ENCODE peak calls at places on chromosomes 7 and 10, in ten cellular contexts. W is MM.1S, N is neuronal stem cell, Z is psoas muscle, T is SJSA1, R is tibial nerve, S is Caco-2, Y is pancreas, L is body of pancreas, D is A549. I is an unnamed sample.

GRCh38 chr10:45495438-45496152 is 121.6 kb downstream of the ALOX5 start:
- DNase-seq in W (no peak), N (no peak), Z (no peak), T (no peak), R (no peak), S (no peak), Y (no peak), L (no peak), D (peak; percentile 33), I (no peak)

GRCh38 chr10:89421018-89421476 is 6.7 kb downstream of the IFIT5 start:
- DNase-seq in W (no peak), N (no peak), Z (no peak), T (no peak), R (no peak), S (no peak), Y (no peak), L (no peak), D (no peak), I (no peak)

GRCh38 chr10:24531439-24531838 is 192.2 kb downstream of the ARHGAP21 start:
- DNase-seq in W (no peak), N (no peak), Z (no peak), T (no peak), R (no peak), S (no peak), Y (no peak), L (no peak), D (no peak), I (no peak)

GRCh38 chr10:48940958-48941357 is 1.3 kb upstream of the LRRC18 start:
- DNase-seq in W (no peak), N (no peak), Z (no peak), T (peak; percentile 6), R (no peak), S (no peak), Y (no peak), L (no peak), D (no peak), I (peak; percentile 60)

GRCh38 chr10:46525177-46525823 is 31.2 kb downstream of the GPRIN2 start:
- DNase-seq in W (no peak), N (no peak), Z (peak; percentile 2), T (peak; percentile 97), R (peak; percentile 4), S (no peak), Y (no peak), L (peak; percentile 10), D (peak; percentile 96), I (peak; percentile 44)

GRCh38 chr7:121328508-121329459 is at the start of gene WNT16:
- DNase-seq in W (no peak), N (peak; percentile 31), Z (no peak), T (no peak), R (no peak), S (no peak), Y (no peak), L (no peak), D (no peak), I (peak; percentile 89)

GRCh38 chr7:108080094-108080656 is 50.0 kb downstream of the LAMB4 start:
- DNase-seq in W (no peak), N (no peak), Z (no peak), T (no peak), R (no peak), S (no peak), Y (no peak), L (no peak), D (no peak), I (no peak)

GRCh38 chr10:78059916-78060315 is 26.3 kb downstream of the RPS24 start:
- DNase-seq in W (no peak), N (no peak), Z (no peak), T (no peak), R (no peak), S (no peak), Y (no peak), L (no peak), D (no peak), I (no peak)

GRCh38 chr7:16668049-16668858 is 22.3 kb downstream of the BZW2 start:
- DNase-seq in W (no peak), N (no peak), Z (peak; percentile 70), T (peak; percentile 74), R (peak; percentile 33), S (peak; percentile 87), Y (no peak), L (peak; percentile 22), D (peak; percentile 96), I (no peak)

GRCh38 chr10:12091420-12091819 is 22.7 kb downstream of the DHTKD1 start:
- DNase-seq in W (no peak), N (no peak), Z (no peak), T (no peak), R (no peak), S (no peak), Y (no peak), L (no peak), D (no peak), I (no peak)

GRCh38 chr7:150502519-150502918 is 12.2 kb upstream of the GIMAP7 start:
- DNase-seq in W (no peak), N (no peak), Z (no peak), T (no peak), R (no peak), S (no peak), Y (no peak), L (no peak), D (no peak), I (no peak)

DNA sequence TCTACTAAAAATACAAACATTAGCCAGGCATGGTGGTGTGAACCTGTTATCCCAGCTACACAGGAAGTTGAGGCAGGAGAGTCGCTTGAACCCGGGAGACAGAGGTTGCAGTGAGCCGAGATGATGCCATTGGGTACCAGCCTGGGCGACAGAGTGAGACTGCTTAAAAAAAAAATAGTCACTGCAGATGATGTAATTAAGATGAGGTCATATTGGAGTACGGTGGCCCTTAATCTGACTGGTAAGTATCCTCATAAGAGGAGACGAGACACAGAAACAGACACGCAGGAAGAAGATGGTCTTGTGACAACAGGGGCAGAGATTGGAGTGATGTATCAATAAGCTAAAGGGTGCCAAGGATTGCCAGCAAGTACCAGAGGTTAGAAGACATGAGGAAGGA is 156.0 kb downstream of the FAM107B start:
- DNase-seq in W (no peak), N (no peak), Z (no peak), T (no peak), R (no peak), S (no peak), Y (no peak), L (no peak), D (no peak), I (no peak)
- H3K4me1 ChIP-seq in W (peaks cover 18% of the 10 kb centered on the region), N (no peaks in the 10 kb centered on the region), Z (no peaks in the 10 kb centered on the region), T (peaks cover 8% of the 10 kb centered on the region), R (peaks cover 16% of the 10 kb centered on the region), S (peaks cover 9% of the 10 kb centered on the region), Y (no peaks in the 10 kb centered on the region), L (no peaks in the 10 kb centered on the region), D (peaks cover 14% of the 10 kb centered on the region), I (no peaks in the 10 kb centered on the region)

DNA sequence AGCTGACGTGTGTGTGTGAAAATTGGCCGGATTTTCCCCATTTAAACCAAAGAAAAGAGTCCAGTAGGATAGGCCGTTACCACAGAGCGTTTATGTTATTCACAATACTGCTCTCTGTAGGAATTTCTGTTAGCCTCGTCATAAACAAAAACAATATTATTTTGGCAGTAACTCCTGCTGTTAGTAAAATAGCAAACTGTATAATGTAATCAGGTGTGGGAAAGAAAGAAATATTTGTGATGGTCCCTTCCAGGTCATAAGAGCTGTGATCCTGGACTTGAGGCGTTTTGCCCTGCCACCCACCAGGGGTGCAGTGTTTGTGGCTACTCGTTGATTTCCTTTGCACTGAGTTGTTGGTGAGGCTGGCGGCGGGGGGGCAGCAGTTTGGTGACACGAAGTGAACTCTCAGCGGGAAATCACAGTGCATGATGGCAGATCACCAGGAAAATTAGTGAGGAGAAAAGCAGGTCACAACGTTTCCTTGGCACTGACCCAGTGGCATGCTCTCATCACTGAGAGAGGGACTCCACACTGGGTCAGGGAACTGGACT is 2.8 kb downstream of the EEPD1 start:
- DNase-seq in W (no peak), N (no peak), Z (peak; percentile 56), T (peak; percentile 48), R (no peak), S (no peak), Y (peak; percentile 72), L (peak; percentile 73), D (no peak), I (peak; percentile 74)
- H3K4me1 ChIP-seq in W (peaks cover 7% of the 10 kb centered on the region), N (peaks cover 10% of the 10 kb centered on the region), Z (peaks cover 70% of the 10 kb centered on the region), T (peaks cover 33% of the 10 kb centered on the region), R (peaks cover 79% of the 10 kb centered on the region), S (peaks cover 9% of the 10 kb centered on the region), Y (peaks cover 32% of the 10 kb centered on the region), L (peaks cover 77% of the 10 kb centered on the region), D (peaks cover 50% of the 10 kb centered on the region), I (peaks cover 30% of the 10 kb centered on the region)

GRCh38 chr7:36198854-36199266 is 45.8 kb downstream of the EEPD1 start:
- DNase-seq in W (no peak), N (no peak), Z (no peak), T (peak; percentile 77), R (no peak), S (no peak), Y (no peak), L (no peak), D (no peak), I (peak; percentile 26)

GRCh38 chr7:36202347-36202896 is 49.4 kb downstream of the EEPD1 start:
- DNase-seq in W (no peak), N (no peak), Z (no peak), T (no peak), R (no peak), S (no peak), Y (no peak), L (no peak), D (no peak), I (no peak)

GRCh38 chr7:36203081-36203775 is 50.2 kb downstream of the EEPD1 start:
- DNase-seq in W (no peak), N (peak; percentile 8), Z (no peak), T (no peak), R (no peak), S (no peak), Y (no peak), L (no peak), D (no peak), I (peak; percentile 38)

GRCh38 chr7:36199329-36199728 is 46.3 kb downstream of the EEPD1 start:
- DNase-seq in W (no peak), N (no peak), Z (no peak), T (no peak), R (no peak), S (no peak), Y (no peak), L (no peak), D (no peak), I (peak; percentile 17)

DNA sequence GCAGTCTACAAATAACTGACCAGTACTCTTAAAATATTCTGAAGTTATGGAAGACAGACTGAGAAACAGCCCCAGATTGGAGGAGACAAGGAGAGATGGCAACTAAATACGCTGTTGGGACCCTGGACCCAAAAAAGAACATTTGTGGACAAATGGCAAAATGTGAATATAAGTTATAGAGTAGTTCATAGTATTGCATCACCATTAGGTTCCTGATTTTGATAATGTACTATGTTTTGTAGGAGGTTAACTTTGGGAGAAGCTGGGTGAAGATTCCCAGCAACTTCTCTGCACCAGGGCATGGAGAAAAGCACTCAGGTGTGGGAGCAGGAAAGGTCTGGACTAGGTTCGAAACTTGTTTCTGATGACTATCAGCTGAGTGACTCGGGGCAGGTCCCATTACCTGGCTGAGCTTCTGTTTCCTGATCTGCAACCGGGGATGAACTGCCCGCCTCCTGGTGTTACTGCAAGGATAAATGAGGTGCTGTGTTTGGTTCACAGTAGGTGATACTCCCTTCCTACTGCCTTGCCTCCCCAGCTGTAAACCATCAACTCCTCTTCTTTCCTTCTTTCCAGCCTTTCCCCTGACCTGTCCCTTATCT is 48.2 kb downstream of the EEPD1 start:
- DNase-seq in W (no peak), N (no peak), Z (no peak), T (no peak), R (no peak), S (no peak), Y (no peak), L (no peak), D (no peak), I (no peak)
- H3K4me1 ChIP-seq in W (no peaks in the 10 kb centered on the region), N (peaks cover 16% of the 10 kb centered on the region), Z (peaks cover 73% of the 10 kb centered on the region), T (peaks cover 59% of the 10 kb centered on the region), R (no peaks in the 10 kb centered on the region), S (no peaks in the 10 kb centered on the region), Y (no peaks in the 10 kb centered on the region), L (peaks cover 26% of the 10 kb centered on the region), D (peaks cover 23% of the 10 kb centered on the region), I (peaks cover 13% of the 10 kb centered on the region)

GRCh38 chr7:132255084-132255483 is 321.2 kb downstream of the PLXNA4 start:
- DNase-seq in W (no peak), N (no peak), Z (no peak), T (no peak), R (no peak), S (no peak), Y (no peak), L (no peak), D (no peak), I (no peak)
- H3K4me1 ChIP-seq in W (no peaks in the 10 kb centered on the region), N (peaks cover 12% of the 10 kb centered on the region), Z (peaks cover 16% of the 10 kb centered on the region), T (no peaks in the 10 kb centered on the region), R (peaks cover 24% of the 10 kb centered on the region), S (peaks cover 5% of the 10 kb centered on the region), Y (peaks cover 7% of the 10 kb centered on the region), L (peaks cover 30% of the 10 kb centered on the region), D (peaks cover 17% of the 10 kb centered on the region), I (no peaks in the 10 kb centered on the region)